ENCODE peak calls at places on chromosomes 11 and 22, in six cellular contexts. S, T, C, K, H and A are unnamed samples.

GRCh38 chr22:42635531-42635930 is 4.9 kb downstream of the ATP5MGL start:
- DNase-seq in C (peak; percentile 95), S (no peak), H (peak; percentile 61), T (no peak), K (no peak), A (no peak)

GRCh38 chr11:16945671-16946469 is 68.3 kb downstream of the PLEKHA7 start:
- DNase-seq in S (peak; percentile 75), H (peak; percentile 39), K (no peak), T (peak; percentile 69), C (peak; percentile 62), A (peak; percentile 82)

GRCh38 chr11:125414121-125414520 is 81.9 kb downstream of the FEZ1 start:
- DNase-seq in T (no peak), S (no peak), K (no peak), H (no peak), C (no peak), A (no peak)

GRCh38 chr11:15770798-15771414 is 585.4 kb downstream of the SOX6 start:
- DNase-seq in S (peak; percentile 52), H (peak; percentile 27), T (peak; percentile 77), C (peak; percentile 24), K (no peak), A (peak; percentile 54)

GRCh38 chr11:19079643-19080440 is 19.3 kb upstream of the MRGPRX2 start:
- DNase-seq in C (peak; percentile 86), K (no peak), S (peak; percentile 55), H (no peak), T (no peak), A (no peak)

GRCh38 chr11:110128161-110128560 is 35.0 kb downstream of the ZC3H12C start:
- DNase-seq in T (peak; percentile 74), K (no peak), C (no peak), S (no peak), H (no peak), A (peak; percentile 21)

GRCh38 chr11:31419669-31420068 is 50.0 kb downstream of the DNAJC24 start:
- DNase-seq in S (no peak), C (no peak), T (no peak), H (no peak), K (no peak), A (no peak)

GRCh38 chr11:46330154-46330886 is 16.9 kb upstream of the DGKZ start:
- DNase-seq in S (no peak), T (no peak), H (no peak), K (no peak), C (no peak), A (peak; percentile 71)

GRCh38 chr11:113189909-113190667 is 124.3 kb upstream of the TTC12 start:
- DNase-seq in T (no peak), C (peak; percentile 62), K (no peak), S (no peak), H (peak; percentile 70), A (no peak)

GRCh38 chr11:82960000-82960778 is 58.7 kb downstream of the DDIAS start:
- DNase-seq in T (no peak), S (no peak), H (no peak), C (no peak), K (no peak), A (no peak)

GRCh38 chr11:128179512-128179911 is 407.8 kb downstream of the ETS1 start:
- DNase-seq in C (no peak), H (no peak), S (no peak), T (no peak), K (no peak), A (no peak)

GRCh38 chr11:132718711-132719641 is 813.3 kb downstream of the OPCML start:
- DNase-seq in C (no peak), H (no peak), K (peak; percentile 69), T (no peak), S (no peak), A (no peak)

GRCh38 chr11:2163428-2163978 is 2.5 kb upstream of the INS start:
- DNase-seq in H (no peak), T (no peak), C (no peak), S (no peak), K (no peak), A (no peak)

GRCh38 chr11:12863605-12864121 is 145.5 kb upstream of the RASSF10 start:
- DNase-seq in C (no peak), T (no peak), S (no peak), K (no peak), H (no peak), A (no peak)

GRCh38 chr11:12864316-12865156 is 144.6 kb upstream of the RASSF10 start:
- DNase-seq in H (no peak), K (peak; percentile 9), S (no peak), C (no peak), T (peak; percentile 99), A (no peak)

GRCh38 chr11:12867531-12867930 is 141.6 kb upstream of the RASSF10 start:
- DNase-seq in K (no peak), H (no peak), C (no peak), S (no peak), T (no peak), A (no peak)

GRCh38 chr11:12868315-12869073 is 140.6 kb upstream of the RASSF10 start:
- DNase-seq in H (no peak), K (no peak), C (no peak), S (no peak), T (no peak), A (no peak)

GRCh38 chr11:12865871-12866595 is 143.1 kb upstream of the RASSF10 start:
- DNase-seq in S (no peak), K (no peak), C (no peak), H (no peak), T (no peak), A (no peak)
- H3K27ac ChIP-seq in S (no peak overlapping the region), K (no peak overlapping the region), C (no peak overlapping the region), H (no peak overlapping the region), T (peak overlapping the region; percentile 96), A (no peak overlapping the region)

DNA sequence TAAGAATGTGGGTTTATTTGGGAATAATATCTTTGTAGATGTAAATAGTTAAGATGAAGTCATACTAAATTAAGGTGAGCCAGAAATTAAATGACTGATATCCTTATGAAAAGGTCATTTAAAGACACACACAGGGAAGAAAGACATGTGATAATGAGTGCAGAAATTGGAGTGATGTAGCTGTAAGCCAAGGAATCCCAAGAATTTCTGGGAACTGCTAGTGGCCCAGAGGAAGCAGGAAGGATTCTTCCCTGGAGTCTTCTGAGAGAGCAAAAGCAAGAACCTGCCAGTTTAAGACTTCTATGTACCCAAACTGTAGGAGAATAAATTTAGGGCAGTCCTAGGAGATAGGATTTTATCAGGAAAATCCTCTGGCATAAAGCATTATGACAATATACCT is 66.9 kb downstream of the LRRC4C start:
- DNase-seq in S (no peak), H (no peak), C (no peak), K (no peak), T (peak; percentile 86), A (no peak)
- H3K27ac ChIP-seq in S (no peak overlapping the region), H (no peak overlapping the region), C (no peak overlapping the region), K (no peak overlapping the region), T (peak overlapping the region; percentile 93), A (no peak overlapping the region)

GRCh38 chr22:46637711-46638600 is 17.8 kb downstream of the GRAMD4 start:
- DNase-seq in C (peak; percentile 60), K (no peak), S (no peak), H (no peak), T (no peak), A (no peak)

GRCh38 chr22:46638601-46639431 is 18.6 kb downstream of the GRAMD4 start:
- DNase-seq in T (no peak), C (peak; percentile 87), K (no peak), H (no peak), S (peak; percentile 61), A (no peak)

GRCh38 chr22:46640293-46640692 is 20.1 kb downstream of the GRAMD4 start:
- DNase-seq in S (no peak), H (no peak), C (no peak), K (no peak), T (no peak), A (no peak)

GRCh38 chr22:46639843-46640242 is 19.7 kb downstream of the GRAMD4 start:
- DNase-seq in S (no peak), K (no peak), H (no peak), C (no peak), T (no peak), A (no peak)

GRCh38 chr22:46641829-46642266 is 21.7 kb downstream of the GRAMD4 start:
- DNase-seq in C (no peak), H (no peak), S (no peak), K (no peak), T (no peak), A (no peak)
- H3K27ac ChIP-seq in C (no peak overlapping the region), H (peak overlapping the region; percentile 63), S (no peak overlapping the region), K (no peak overlapping the region), T (no peak overlapping the region), A (no peak overlapping the region)

GRCh38 chr11:116852261-116853125 is 15.1 kb upstream of the APOA1 start:
- DNase-seq in T (no peak), C (no peak), H (no peak), S (no peak), K (no peak), A (no peak)
- H3K27ac ChIP-seq in T (no peak overlapping the region), C (peak overlapping the region; percentile 39), H (peak overlapping the region; percentile 13), S (no peak overlapping the region), K (peak overlapping the region; percentile 31), A (no peak overlapping the region)

DNA sequence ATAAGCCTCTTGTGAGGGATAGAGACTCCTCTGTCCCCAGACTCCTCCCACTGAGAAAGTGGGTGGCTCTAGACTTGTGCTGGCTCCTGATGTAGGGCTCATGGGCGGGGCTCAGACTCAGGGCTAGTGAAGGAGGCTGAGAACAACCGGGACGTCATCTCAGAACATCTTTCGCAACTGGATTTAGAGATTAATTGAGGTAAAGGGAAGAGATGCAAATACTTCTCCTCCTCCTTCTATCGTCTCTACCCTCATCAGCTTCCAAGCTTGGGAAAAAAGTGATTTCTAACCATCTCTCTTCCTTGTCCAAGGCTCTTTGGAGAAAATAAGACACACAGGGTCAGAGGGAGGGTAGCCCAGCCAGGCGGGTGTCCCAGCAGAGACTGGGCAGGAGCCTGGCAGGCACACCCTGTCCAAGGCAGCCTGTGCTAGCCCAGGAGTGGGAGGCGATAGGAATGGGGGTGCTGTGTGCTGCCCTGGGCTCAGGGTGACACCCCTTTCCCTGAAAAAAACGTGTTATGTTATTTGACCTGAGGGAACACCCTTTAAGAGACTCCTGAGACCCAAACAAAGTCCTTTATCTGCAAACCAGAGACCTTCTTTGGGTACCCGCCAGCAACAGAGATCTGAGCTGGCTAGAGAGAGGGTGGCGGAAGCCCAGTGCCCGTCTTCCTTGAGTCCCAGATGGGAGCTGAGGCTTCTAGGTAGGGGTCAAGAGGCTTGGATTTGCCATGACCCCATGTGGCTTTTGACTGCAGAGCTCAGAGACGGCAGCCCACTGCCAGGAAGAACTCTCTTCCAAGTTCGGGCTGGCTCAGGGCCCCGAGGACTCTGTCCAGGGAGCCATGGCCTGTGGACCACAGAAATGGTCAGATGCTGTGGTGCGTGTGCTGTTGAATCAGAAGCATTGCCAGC is 160.9 kb downstream of the ADAMTS15 start:
- DNase-seq in H (peak; percentile 88), T (peak; percentile 50), S (peak; percentile 21), K (no peak), C (peak; percentile 63), A (no peak)
- H3K27ac ChIP-seq in H (peak overlapping the region; percentile 83), T (no peak overlapping the region), S (no peak overlapping the region), K (no peak overlapping the region), C (peak overlapping the region; percentile 87), A (no peak overlapping the region)

GRCh38 chr11:77140231-77140959 is 12.3 kb downstream of the MYO7A start:
- DNase-seq in S (peak; percentile 76), C (peak; percentile 92), K (no peak), H (peak; percentile 65), T (peak; percentile 65), A (peak; percentile 54)
- H3K27ac ChIP-seq in S (peak overlapping the region; percentile 50), C (peak overlapping the region; percentile 86), K (no peak overlapping the region), H (peak overlapping the region; percentile 75), T (no peak overlapping the region), A (peak overlapping the region; percentile 48)

DNA sequence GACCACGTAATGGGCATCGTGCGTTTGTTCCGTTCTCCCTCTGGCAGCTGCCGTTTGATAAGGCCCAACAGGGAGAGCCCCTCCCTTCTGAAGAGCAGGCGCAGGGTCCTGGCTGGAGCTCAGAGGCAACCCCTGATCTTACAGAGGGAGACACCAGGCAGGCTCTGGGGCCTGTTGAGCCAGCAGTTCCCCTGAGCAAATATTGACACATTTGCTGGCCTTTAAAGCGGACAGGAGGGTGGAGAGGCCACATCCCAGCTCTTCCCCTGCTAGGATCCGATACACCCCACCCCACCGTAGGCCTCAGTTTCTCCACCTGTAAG is 11.8 kb upstream of the C1QTNF6 start:
- DNase-seq in T (peak; percentile 64), H (no peak), K (no peak), C (no peak), S (no peak), A (no peak)
- H3K27ac ChIP-seq in T (no peak overlapping the region), H (peak overlapping the region; percentile 98), K (peak overlapping the region; percentile 67), C (no peak overlapping the region), S (peak overlapping the region; percentile 31), A (no peak overlapping the region)